ENCODE peak calls at places on chromosome 6, in four cellular contexts. S is astrocyte of the spinal cord, N is left lung, O is PC-9. U is an unnamed sample.

GRCh38 chr6:106974337-106974998 is at the start of gene CD24:
- DNase-seq in S (peak; percentile 32), N (no peak), O (peak; percentile 80), U (no peak)

GRCh38 chr6:9484686-9485085 is 930.2 kb downstream of the TFAP2A start:
- DNase-seq in S (no peak), N (no peak), O (no peak), U (no peak)

GRCh38 chr6:72650081-72650745 is 28.3 kb downstream of the KCNQ5 start:
- DNase-seq in S (peak; percentile 66), N (no peak), O (no peak), U (no peak)

GRCh38 chr6:44051516-44051915 is 75.7 kb downstream of the MRPL14 start:
- DNase-seq in S (peak; percentile 87), N (no peak), O (peak; percentile 69), U (no peak)

GRCh38 chr6:65760285-65760684 is 53.3 kb upstream of the EYS start:
- DNase-seq in S (no peak), N (no peak), O (no peak), U (no peak)

GRCh38 chr6:33383427-33384185 is 8.0 kb upstream of the KIFC1 start:
- DNase-seq in S (no peak), N (no peak), O (no peak), U (no peak)

GRCh38 chr6:31070711-31071197 is 41.6 kb downstream of the C6orf15 start:
- DNase-seq in S (peak; percentile 79), N (peak; percentile 43), O (peak; percentile 64), U (no peak)

GRCh38 chr6:140182819-140183218 is 808.4 kb upstream of the CITED2 start:
- DNase-seq in S (no peak), N (no peak), O (no peak), U (no peak)

GRCh38 chr6:16653226-16653625 is 108.0 kb downstream of the ATXN1 start:
- DNase-seq in S (no peak), N (no peak), O (no peak), U (no peak)

GRCh38 chr6:45474376-45474775 is 96.6 kb upstream of the SUPT3H start:
- DNase-seq in S (no peak), N (no peak), O (no peak), U (peak; percentile 19)

GRCh38 chr6:56091159-56091869 is 156.1 kb downstream of the COL21A1 start:
- DNase-seq in S (peak; percentile 94), N (no peak), O (peak; percentile 16), U (peak; percentile 63)

GRCh38 chr6:134020071-134020470 is 32.4 kb downstream of the SLC2A12 start:
- DNase-seq in S (no peak), N (no peak), O (no peak), U (peak; percentile 88)

GRCh38 chr6:87637106-87637505 is 47.2 kb downstream of the ORC3 start:
- DNase-seq in S (no peak), N (no peak), O (no peak), U (no peak)

GRCh38 chr6:10396775-10397174 is 18.1 kb downstream of the TFAP2A start:
- DNase-seq in S (no peak), N (no peak), O (no peak), U (no peak)

GRCh38 chr6:106279179-106279578 is 46.4 kb downstream of the ATG5 start:
- DNase-seq in S (peak; percentile 63), N (no peak), O (no peak), U (no peak)

GRCh38 chr6:127201321-127201720 is 65.3 kb upstream of the RNF146 start:
- DNase-seq in S (peak; percentile 72), N (no peak), O (no peak), U (no peak)

GRCh38 chr6:8914700-8915099 is 479.4 kb upstream of the SLC35B3 start:
- DNase-seq in S (no peak), N (no peak), O (no peak), U (no peak)

GRCh38 chr6:137291441-137291840 is 72.3 kb upstream of the IFNGR1 start:
- DNase-seq in S (peak; percentile 47), N (peak; percentile 70), O (no peak), U (no peak)

GRCh38 chr6:4794140-4794707 is 18.0 kb downstream of the CDYL start:
- DNase-seq in S (no peak), N (no peak), O (no peak), U (no peak)

GRCh38 chr6:69732640-69733039 is 64.2 kb downstream of the LMBRD1 start:
- DNase-seq in S (peak; percentile 8), N (no peak), O (no peak), U (no peak)

GRCh38 chr6:89483111-89483720 is 50.3 kb downstream of the ANKRD6 start:
- DNase-seq in S (no peak), N (peak; percentile 36), O (no peak), U (no peak)

GRCh38 chr6:95231416-95231815 is 345.9 kb upstream of the MANEA start:
- DNase-seq in S (no peak), N (no peak), O (no peak), U (no peak)

GRCh38 chr6:127154509-127154908 is 36.0 kb downstream of the RSPO3 start:
- DNase-seq in S (no peak), N (no peak), O (no peak), U (no peak)

GRCh38 chr6:15292721-15293302 is 46.9 kb downstream of the JARID2 start:
- DNase-seq in S (no peak), N (no peak), O (no peak), U (peak; percentile 63)

GRCh38 chr6:129321303-129321702 is 388.7 kb downstream of the ARHGAP18 start:
- DNase-seq in S (no peak), N (no peak), O (no peak), U (no peak)

GRCh38 chr6:128465368-128466343 is 54.7 kb downstream of the PTPRK start:
- DNase-seq in S (no peak), N (no peak), O (no peak), U (no peak)

GRCh38 chr6:162825597-162825996 is 97.8 kb downstream of the PACRG start:
- DNase-seq in S (no peak), N (no peak), O (no peak), U (no peak)

GRCh38 chr6:31058128-31058894 is 48.0 kb downstream of the MUC22 start:
- DNase-seq in S (peak; percentile 93), N (no peak), O (peak; percentile 40), U (no peak)

GRCh38 chr6:108760158-108761050 is 87.8 kb upstream of the ARMC2 start:
- DNase-seq in S (peak; percentile 63), N (no peak), O (no peak), U (no peak)

DNA sequence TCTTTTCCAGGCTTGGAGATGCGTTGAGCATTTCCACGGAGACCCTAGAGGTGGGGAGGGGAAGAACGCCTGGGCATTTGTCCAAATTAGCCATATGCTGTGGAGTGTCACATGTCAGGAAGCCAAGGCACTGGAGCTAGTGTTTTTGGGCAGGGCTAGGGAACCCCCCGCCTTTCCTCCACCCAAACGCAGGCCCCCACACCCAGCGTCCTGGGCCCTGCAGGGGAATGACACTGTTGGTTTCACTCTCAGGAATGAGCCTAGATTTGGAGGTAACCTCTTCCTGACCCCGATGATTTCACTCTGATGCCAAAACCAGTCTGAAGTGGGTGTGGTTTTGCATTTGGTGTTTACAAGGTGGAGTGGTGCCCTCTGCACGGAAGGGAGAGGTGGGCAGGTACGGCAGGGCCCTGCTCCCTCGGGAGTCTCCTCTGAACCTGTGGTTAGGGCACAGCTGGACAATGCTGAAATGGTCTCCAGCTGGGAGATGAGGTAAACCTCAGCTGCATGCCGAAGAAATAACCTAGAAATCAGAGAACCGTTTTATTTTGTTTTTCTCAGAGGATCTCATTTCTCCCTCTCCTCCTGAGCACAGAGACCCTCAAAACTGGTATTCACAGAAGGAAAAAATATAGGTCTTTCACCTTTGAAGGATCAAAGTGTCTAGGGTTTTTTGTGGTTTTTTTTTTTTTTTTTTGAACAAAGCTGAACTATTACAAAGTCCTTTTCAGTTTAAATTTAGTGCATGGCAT is 29.6 kb downstream of the MTHFD1L start:
- DNase-seq in S (peak; percentile 82), N (no peak), O (peak; percentile 47), U (no peak)
- TF ChIP-seq CTCF in S (peak; percentile 32), N (no peak), O (no peak), U (no peak)

DNA sequence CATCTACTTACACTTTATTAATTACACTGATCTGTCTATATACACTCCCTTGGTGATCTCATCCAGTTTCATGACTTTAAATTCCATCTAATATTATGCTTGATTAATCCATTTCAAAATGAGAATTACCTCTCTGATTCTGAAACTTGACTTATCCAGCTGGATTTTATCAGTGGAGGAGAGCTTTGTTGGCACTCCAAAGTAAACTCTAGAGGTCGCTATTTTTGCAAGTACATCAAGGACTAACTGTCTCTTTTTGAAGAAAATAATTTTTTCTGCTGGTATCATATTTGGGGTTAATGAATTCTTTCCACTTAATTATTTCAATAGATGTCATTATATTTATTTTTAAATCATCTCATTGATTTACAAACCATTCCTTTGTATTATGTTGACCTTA is 630.3 kb upstream of the MAN1A1 start:
- DNase-seq in S (peak; percentile 20), N (no peak), O (no peak), U (no peak)
- TF ChIP-seq CTCF in S (peak; percentile 42), N (no peak), O (peak; percentile 50), U (peak; percentile 18)

GRCh38 chr6:1001655-1002349 is 308.9 kb upstream of the EXOC2 start:
- DNase-seq in S (no peak), N (no peak), O (no peak), U (no peak)

GRCh38 chr6:996271-996852 is 303.4 kb upstream of the EXOC2 start:
- DNase-seq in S (no peak), N (no peak), O (no peak), U (no peak)

GRCh38 chr6:999552-999951 is 306.6 kb upstream of the EXOC2 start:
- DNase-seq in S (no peak), N (no peak), O (no peak), U (no peak)

GRCh38 chr6:1002989-1003388 is 308.9 kb upstream of the FOXQ1 start:
- DNase-seq in S (no peak), N (no peak), O (no peak), U (no peak)

GRCh38 chr6:998551-998950 is 305.6 kb upstream of the EXOC2 start:
- DNase-seq in S (no peak), N (no peak), O (no peak), U (no peak)
- TF ChIP-seq CTCF in S (no peak), N (no peak), O (no peak), U (no peak)

DNA sequence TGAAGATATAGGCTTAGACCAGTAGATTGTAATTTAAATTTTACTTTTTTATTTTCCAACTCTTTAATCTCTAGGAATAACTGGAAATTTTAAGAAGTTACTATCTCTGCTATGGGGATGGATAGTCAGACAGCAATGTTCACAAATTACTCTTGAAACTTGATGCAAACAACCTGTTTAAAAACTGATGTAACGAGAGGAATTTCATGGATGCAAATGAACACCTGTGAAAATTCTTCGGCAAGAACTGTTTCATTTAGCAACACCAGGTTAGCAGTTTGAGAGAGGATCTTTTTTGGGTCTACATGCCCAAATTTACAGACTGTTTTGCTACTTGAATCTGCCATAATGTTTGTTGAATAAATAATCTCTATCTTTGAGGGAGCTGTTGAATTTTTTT is 20.0 kb upstream of the RSPH3 start:
- DNase-seq in S (no peak), N (no peak), O (no peak), U (no peak)
- TF ChIP-seq CTCF in S (no peak), N (no peak), O (no peak), U (no peak)

DNA sequence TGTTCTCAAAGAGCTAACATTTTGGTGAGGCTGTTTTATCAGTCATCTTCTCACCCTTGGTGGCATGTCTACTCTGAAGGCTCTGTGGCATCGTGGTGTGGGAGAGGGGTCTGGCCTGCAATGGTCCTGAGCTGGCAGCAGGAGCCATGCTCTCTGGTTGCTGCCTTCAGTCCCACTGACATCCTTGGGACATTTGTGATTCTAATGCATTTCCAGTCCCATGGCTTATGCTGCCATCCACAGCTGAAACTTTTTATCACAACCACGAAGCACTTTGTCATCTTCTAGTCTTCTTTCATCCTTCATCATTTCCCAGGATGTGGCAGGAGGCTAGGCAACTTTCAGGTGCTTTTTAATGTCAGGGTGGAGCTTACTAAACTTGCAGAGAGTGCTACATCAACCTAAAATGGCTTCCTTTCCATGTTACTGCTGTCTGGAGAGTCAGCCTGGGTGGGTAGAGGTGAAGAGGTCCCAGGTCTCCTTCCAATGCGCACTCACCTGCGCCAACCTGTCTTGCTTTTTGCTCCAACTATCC is 77.1 kb downstream of the GPR63 start:
- DNase-seq in S (no peak), N (no peak), O (no peak), U (no peak)
- TF ChIP-seq CTCF in S (no peak), N (no peak), O (no peak), U (no peak)

U was measured in LNCaP clone FGC.